ENCODE peak calls at places on chromosomes 11 and 22, in four cellular contexts. One of them, this sample, is unnamed.

GRCh38 chr11:102287963-102288744 is 29.1 kb upstream of the BIRC3 start:
- DNase-seq in tibial nerve: peak; percentile 67
- DNase-seq in lower leg skin: no peak
- DNase-seq in cardiac fibroblast: peak; percentile 87
- DNase-seq in this sample: peak; percentile 45

GRCh38 chr22:30308518-30309230 is 18.1 kb downstream of the TBC1D10A start:
- DNase-seq in lower leg skin: no peak
- DNase-seq in tibial nerve: no peak
- DNase-seq in cardiac fibroblast: peak; percentile 57
- DNase-seq in this sample: no peak

GRCh38 chr11:126115820-126116319 is 53.2 kb upstream of the CDON start:
- DNase-seq in lower leg skin: peak; percentile 92
- DNase-seq in tibial nerve: peak; percentile 73
- DNase-seq in cardiac fibroblast: peak; percentile 44
- DNase-seq in this sample: peak; percentile 65

GRCh38 chr11:71249301-71249700 is 3.1 kb downstream of the SHANK2 start:
- DNase-seq in cardiac fibroblast: no peak
- DNase-seq in tibial nerve: no peak
- DNase-seq in lower leg skin: peak; percentile 58
- DNase-seq in this sample: no peak

GRCh38 chr11:131511794-131512193 is 141.4 kb downstream of the NTM start:
- DNase-seq in cardiac fibroblast: no peak
- DNase-seq in tibial nerve: peak; percentile 27
- DNase-seq in lower leg skin: no peak
- DNase-seq in this sample: no peak

GRCh38 chr11:14417975-14418374 is 59.0 kb upstream of the RRAS2 start:
- DNase-seq in lower leg skin: no peak
- DNase-seq in cardiac fibroblast: peak; percentile 27
- DNase-seq in tibial nerve: no peak
- DNase-seq in this sample: no peak

GRCh38 chr11:99277281-99277680 is 256.5 kb downstream of the CNTN5 start:
- DNase-seq in tibial nerve: no peak
- DNase-seq in cardiac fibroblast: no peak
- DNase-seq in lower leg skin: no peak
- DNase-seq in this sample: no peak

GRCh38 chr22:33896801-33897620 is 23.3 kb downstream of the LARGE1 start:
- DNase-seq in cardiac fibroblast: peak; percentile 45
- DNase-seq in lower leg skin: no peak
- DNase-seq in tibial nerve: no peak
- DNase-seq in this sample: no peak

GRCh38 chr11:47377571-47378010 is 756 bp downstream of the SPI1 start:
- DNase-seq in cardiac fibroblast: no peak
- DNase-seq in lower leg skin: no peak
- DNase-seq in tibial nerve: no peak
- DNase-seq in this sample: no peak

GRCh38 chr22:24525416-24526037 is 29.4 kb downstream of the GUCD1 start:
- DNase-seq in tibial nerve: peak; percentile 95
- DNase-seq in cardiac fibroblast: peak; percentile 78
- DNase-seq in lower leg skin: peak; percentile 95
- DNase-seq in this sample: peak; percentile 77

GRCh38 chr11:68116126-68116525 is 5.1 kb downstream of the CHKA start:
- DNase-seq in tibial nerve: no peak
- DNase-seq in cardiac fibroblast: no peak
- DNase-seq in lower leg skin: no peak
- DNase-seq in this sample: no peak

GRCh38 chr11:19725379-19726079 is 12.9 kb downstream of the NAV2 start:
- DNase-seq in cardiac fibroblast: no peak
- DNase-seq in lower leg skin: no peak
- DNase-seq in tibial nerve: no peak
- DNase-seq in this sample: peak; percentile 70

GRCh38 chr11:26753738-26754504 is 32.1 kb upstream of the SLC5A12 start:
- DNase-seq in cardiac fibroblast: peak; percentile 89
- DNase-seq in tibial nerve: peak; percentile 81
- DNase-seq in lower leg skin: no peak
- DNase-seq in this sample: peak; percentile 44

GRCh38 chr22:19663286-19663815 is 51.0 kb upstream of the SEPTIN5 start:
- DNase-seq in lower leg skin: peak; percentile 92
- DNase-seq in tibial nerve: peak; percentile 13
- DNase-seq in cardiac fibroblast: peak; percentile 91
- DNase-seq in this sample: peak; percentile 72

GRCh38 chr11:75737314-75737713 is 19.7 kb downstream of the MOGAT2 start:
- DNase-seq in lower leg skin: no peak
- DNase-seq in tibial nerve: no peak
- DNase-seq in cardiac fibroblast: no peak
- DNase-seq in this sample: no peak

GRCh38 chr11:111114091-111114490 is 131.4 kb upstream of the POU2AF2 start:
- DNase-seq in tibial nerve: no peak
- DNase-seq in cardiac fibroblast: no peak
- DNase-seq in lower leg skin: no peak
- DNase-seq in this sample: no peak

GRCh38 chr11:6618117-6619020 is 853 bp downstream of the TPP1 start:
- DNase-seq in cardiac fibroblast: peak; percentile 65
- DNase-seq in lower leg skin: no peak
- DNase-seq in tibial nerve: peak; percentile 40
- DNase-seq in this sample: no peak

GRCh38 chr11:66113132-66113856 is 43.2 kb downstream of the PACS1 start:
- DNase-seq in tibial nerve: no peak
- DNase-seq in cardiac fibroblast: peak; percentile 94
- DNase-seq in lower leg skin: no peak
- DNase-seq in this sample: no peak

GRCh38 chr22:35198738-35199137 is 58.6 kb upstream of the HMGXB4 start:
- DNase-seq in tibial nerve: no peak
- DNase-seq in cardiac fibroblast: no peak
- DNase-seq in lower leg skin: no peak
- DNase-seq in this sample: no peak

GRCh38 chr11:111764621-111765020 is 1.6 kb downstream of the PPP2R1B start:
- DNase-seq in cardiac fibroblast: no peak
- DNase-seq in lower leg skin: no peak
- DNase-seq in tibial nerve: no peak
- DNase-seq in this sample: no peak

GRCh38 chr22:47409501-47410275 is 647.2 kb downstream of the TBC1D22A start:
- DNase-seq in tibial nerve: no peak
- DNase-seq in lower leg skin: peak; percentile 63
- DNase-seq in cardiac fibroblast: no peak
- DNase-seq in this sample: no peak

GRCh38 chr11:31757245-31757835 is 53.8 kb downstream of the PAX6 start:
- DNase-seq in tibial nerve: no peak
- DNase-seq in lower leg skin: no peak
- DNase-seq in cardiac fibroblast: peak; percentile 2
- DNase-seq in this sample: no peak

GRCh38 chr11:48101958-48102357 is 114.7 kb upstream of the OR4B1 start:
- DNase-seq in tibial nerve: no peak
- DNase-seq in cardiac fibroblast: no peak
- DNase-seq in lower leg skin: peak; percentile 46
- DNase-seq in this sample: peak; percentile 22

GRCh38 chr22:37203354-37204044 is 8.8 kb downstream of the SSTR3 start:
- DNase-seq in lower leg skin: no peak
- DNase-seq in cardiac fibroblast: no peak
- DNase-seq in tibial nerve: no peak
- DNase-seq in this sample: no peak

GRCh38 chr11:95764267-95764898 is 25.2 kb downstream of the FAM76B start:
- DNase-seq in lower leg skin: no peak
- DNase-seq in cardiac fibroblast: peak; percentile 76
- DNase-seq in tibial nerve: no peak
- DNase-seq in this sample: no peak

GRCh38 chr22:42902875-42903510 is 45.9 kb upstream of the ARFGAP3 start:
- DNase-seq in lower leg skin: no peak
- DNase-seq in cardiac fibroblast: peak; percentile 50
- DNase-seq in tibial nerve: no peak
- DNase-seq in this sample: no peak

GRCh38 chr11:121237686-121238658 is 54.6 kb upstream of the SC5D start:
- DNase-seq in cardiac fibroblast: peak; percentile 60
- DNase-seq in tibial nerve: no peak
- DNase-seq in lower leg skin: no peak
- DNase-seq in this sample: no peak

GRCh38 chr11:2768471-2769408 is 68.9 kb upstream of the KCNQ1OT1 start:
- DNase-seq in tibial nerve: no peak
- DNase-seq in cardiac fibroblast: peak; percentile 67
- DNase-seq in lower leg skin: peak; percentile 73
- DNase-seq in this sample: no peak

DNA sequence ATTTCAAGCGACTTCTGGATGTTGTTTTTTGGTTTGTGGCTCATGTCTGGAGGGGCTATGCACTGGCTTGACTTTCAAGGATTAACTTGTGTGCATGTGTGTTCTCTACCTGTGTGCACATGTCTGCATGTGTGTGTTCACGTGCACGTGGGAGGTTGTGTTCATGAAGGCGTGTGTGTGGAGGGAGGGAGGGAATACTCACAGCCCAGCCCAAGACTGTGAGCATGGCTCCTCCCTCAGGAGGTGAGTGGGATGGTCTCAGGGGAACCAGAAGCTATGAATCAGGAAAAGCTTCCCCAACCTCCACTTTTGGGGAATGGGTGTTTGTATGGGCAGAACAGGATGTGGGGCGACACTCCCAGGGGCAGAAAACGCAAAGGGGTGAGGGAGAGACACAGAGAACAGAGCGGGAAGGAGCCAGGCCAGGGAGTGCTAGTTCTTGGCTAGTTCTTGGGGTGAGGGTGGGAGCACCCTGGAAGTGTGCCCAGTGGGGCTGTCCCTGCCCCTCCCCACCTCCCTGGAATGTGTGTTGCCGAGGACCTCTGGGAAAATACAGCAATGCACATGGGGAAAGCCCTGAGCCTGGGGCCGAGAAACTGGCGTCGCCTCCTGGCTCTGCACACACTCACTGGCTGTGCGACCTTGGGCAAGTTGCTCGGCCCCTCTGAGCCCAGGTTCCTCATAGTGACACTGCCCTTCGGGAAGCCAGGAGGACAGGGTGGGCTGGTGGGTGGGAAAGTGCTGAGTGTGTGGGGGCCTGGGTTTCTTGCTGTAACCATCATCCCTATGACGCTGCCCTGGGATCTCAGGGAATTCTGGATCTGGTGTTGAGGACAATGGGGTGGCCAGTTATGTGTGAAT is 16.9 kb upstream of the ALX4 start:
- DNase-seq in lower leg skin: no peak
- DNase-seq in cardiac fibroblast: peak; percentile 39
- DNase-seq in tibial nerve: no peak
- DNase-seq in this sample: no peak
- TF ChIP-seq CTCF in lower leg skin: no peak
- TF ChIP-seq CTCF in cardiac fibroblast: no peak
- TF ChIP-seq CTCF in tibial nerve: no peak
- TF ChIP-seq CTCF in this sample: no peak

DNA sequence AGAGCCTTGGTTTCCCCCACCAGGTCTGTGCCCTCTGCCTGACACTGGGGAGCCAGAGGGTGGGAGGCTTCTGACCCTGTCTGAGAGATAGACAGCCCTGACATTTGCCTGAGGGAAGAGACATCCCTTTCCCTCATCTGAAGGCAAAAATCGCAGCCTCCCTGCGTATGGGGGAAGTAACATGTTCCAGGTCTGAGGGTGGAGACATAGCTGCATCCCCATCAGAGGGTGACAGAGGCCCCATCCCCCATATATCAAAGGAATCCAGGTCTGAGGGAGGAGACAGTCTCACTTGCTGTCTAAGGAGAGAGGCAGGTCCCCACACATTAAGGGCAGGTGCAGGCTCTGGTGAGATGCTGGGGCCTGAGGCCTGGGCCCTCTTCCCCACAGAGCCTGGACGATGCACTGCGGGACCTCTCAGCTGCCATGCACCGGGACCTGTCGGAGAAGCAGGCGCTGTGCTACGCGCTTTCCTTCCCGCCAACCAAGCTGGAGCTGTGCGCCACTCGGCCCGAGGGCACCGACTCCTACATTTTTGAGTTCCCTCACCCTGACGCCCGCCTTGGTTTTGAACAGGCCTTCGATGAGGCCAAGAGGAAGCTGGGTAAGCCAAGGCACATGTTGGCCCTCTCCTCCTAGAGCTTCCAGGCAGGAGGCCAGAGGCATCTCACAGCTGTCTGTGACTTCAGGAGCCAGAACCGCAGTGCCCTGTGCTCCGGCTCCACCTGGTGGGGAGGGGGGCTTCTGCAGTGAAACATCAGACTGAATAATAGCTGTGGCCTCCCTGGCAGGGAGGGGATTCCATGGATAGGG is 16.1 kb upstream of the RELT start:
- DNase-seq in lower leg skin: no peak
- DNase-seq in tibial nerve: no peak
- DNase-seq in cardiac fibroblast: peak; percentile 47
- DNase-seq in this sample: peak; percentile 54
- TF ChIP-seq CTCF in lower leg skin: no peak
- TF ChIP-seq CTCF in tibial nerve: no peak
- TF ChIP-seq CTCF in cardiac fibroblast: peak; percentile 47
- TF ChIP-seq CTCF in this sample: peak; percentile 69

GRCh38 chr11:9607511-9607899 is 34.0 kb downstream of the WEE1 start:
- DNase-seq in tibial nerve: no peak
- DNase-seq in cardiac fibroblast: no peak
- DNase-seq in lower leg skin: no peak
- DNase-seq in this sample: no peak

GRCh38 chr11:9604134-9604533 is 30.7 kb downstream of the WEE1 start:
- DNase-seq in lower leg skin: peak; percentile 43
- DNase-seq in tibial nerve: no peak
- DNase-seq in cardiac fibroblast: no peak
- DNase-seq in this sample: no peak

GRCh38 chr11:9609002-9609759 is 35.7 kb downstream of the WEE1 start:
- DNase-seq in cardiac fibroblast: no peak
- DNase-seq in lower leg skin: peak; percentile 48
- DNase-seq in tibial nerve: no peak
- DNase-seq in this sample: no peak

GRCh38 chr11:9605742-9606141 is 32.3 kb downstream of the WEE1 start:
- DNase-seq in tibial nerve: no peak
- DNase-seq in cardiac fibroblast: no peak
- DNase-seq in lower leg skin: no peak
- DNase-seq in this sample: no peak

DNA sequence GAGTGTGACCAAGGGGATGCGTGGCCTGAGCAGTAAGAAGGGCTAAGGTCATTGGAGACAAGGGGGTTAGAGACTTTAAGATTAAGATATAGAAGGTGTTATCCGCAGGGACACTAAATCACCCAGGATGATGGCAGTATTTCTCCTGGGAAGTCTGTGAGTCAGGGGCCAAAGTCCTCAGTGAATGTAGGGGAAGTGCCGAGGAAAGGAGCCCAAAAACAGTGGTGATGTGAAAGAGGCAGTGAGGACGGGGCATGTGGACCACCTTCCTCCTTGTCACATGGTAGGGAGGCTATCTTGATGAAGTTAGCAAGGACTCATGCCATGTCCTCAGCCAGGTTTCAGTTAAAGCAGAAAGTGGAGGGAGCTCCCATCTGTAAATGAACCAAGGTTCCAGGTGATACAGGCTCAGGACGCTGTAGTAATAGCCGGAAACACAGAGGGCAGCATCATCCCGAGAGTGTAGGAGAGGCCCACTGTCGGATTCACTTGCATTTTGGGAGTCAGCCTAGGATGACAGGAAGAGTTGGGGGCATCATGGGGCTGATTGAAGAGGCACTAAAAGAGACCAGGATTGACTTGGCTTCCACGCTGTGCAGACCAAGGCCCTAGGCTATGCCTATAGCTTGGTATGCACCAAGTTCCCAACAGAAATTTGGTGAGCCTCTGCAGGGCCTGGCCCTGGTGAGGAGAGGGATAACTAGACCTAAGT is 33.5 kb downstream of the WEE1 start:
- DNase-seq in cardiac fibroblast: no peak
- DNase-seq in lower leg skin: no peak
- DNase-seq in tibial nerve: no peak
- DNase-seq in this sample: peak; percentile 36
- TF ChIP-seq CTCF in cardiac fibroblast: no peak
- TF ChIP-seq CTCF in lower leg skin: no peak
- TF ChIP-seq CTCF in tibial nerve: no peak
- TF ChIP-seq CTCF in this sample: no peak

GRCh38 chr11:17730608-17731462 is 3.7 kb upstream of the KCNC1 start:
- DNase-seq in tibial nerve: peak; percentile 72
- DNase-seq in lower leg skin: peak; percentile 89
- DNase-seq in cardiac fibroblast: peak; percentile 77
- DNase-seq in this sample: peak; percentile 92
- TF ChIP-seq CTCF in tibial nerve: peak; percentile 77
- TF ChIP-seq CTCF in lower leg skin: no peak
- TF ChIP-seq CTCF in cardiac fibroblast: peak; percentile 97
- TF ChIP-seq CTCF in this sample: peak; percentile 83